ENCODE peak calls at places on chromosomes 13 and 19, in five cellular contexts. L, K, P, Z and W are unnamed samples.
A peak's percentile ranks its signal among the peaks of the same experiment; 100 is the strongest.

GRCh38 chr19:40594251-40594650 is 6.9 kb upstream of the LTBP4 start:
- DNase-seq in L (no peak), K (no peak), P (no peak), Z (no peak), W (no peak)

GRCh38 chr13:37059136-37059847 is at the start of gene SUPT20H:
- DNase-seq in L (peak; percentile 71), K (peak; percentile 90), P (peak; percentile 91), Z (peak; percentile 83), W (peak; percentile 49)

GRCh38 chr13:79907527-79907926 is 426.6 kb downstream of the NDFIP2 start:
- DNase-seq in L (no peak), K (no peak), P (no peak), Z (no peak), W (no peak)

GRCh38 chr13:44240611-44241010 is 133.0 kb upstream of the SERP2 start:
- DNase-seq in L (no peak), K (no peak), P (no peak), Z (no peak), W (no peak)

GRCh38 chr19:38318595-38319142 is 976 bp upstream of the KCNK6 start:
- DNase-seq in L (no peak), K (no peak), P (no peak), Z (no peak), W (no peak)

GRCh38 chr19:34502582-34503545 is 21.3 kb downstream of the WTIP start:
- DNase-seq in L (no peak), K (no peak), P (no peak), Z (peak; percentile 42), W (no peak)

GRCh38 chr19:10018219-10018618 is 4.9 kb downstream of the RDH8 start:
- DNase-seq in L (no peak), K (no peak), P (no peak), Z (peak; percentile 95), W (no peak)

GRCh38 chr19:16338470-16339360 is 14.1 kb downstream of the KLF2 start:
- DNase-seq in L (peak; percentile 56), K (peak; percentile 53), P (peak; percentile 95), Z (peak; percentile 90), W (peak; percentile 85)

GRCh38 chr13:51804295-51805172 is 571 bp upstream of the DHRS12 start:
- DNase-seq in L (no peak), K (no peak), P (no peak), Z (no peak), W (no peak)

GRCh38 chr13:95485045-95485517 is 67.4 kb upstream of the CLDN10 start:
- DNase-seq in L (no peak), K (no peak), P (peak; percentile 18), Z (peak; percentile 21), W (no peak)

GRCh38 chr19:29715695-29716581 is 877 bp upstream of the C19orf12 start:
- DNase-seq in L (no peak), K (no peak), P (no peak), Z (peak; percentile 46), W (no peak)

GRCh38 chr13:111476197-111476596 is 155.8 kb downstream of the TEX29 start:
- DNase-seq in L (no peak), K (no peak), P (no peak), Z (no peak), W (no peak)

GRCh38 chr13:22143671-22144070 is 472.8 kb downstream of the FGF9 start:
- DNase-seq in L (no peak), K (no peak), P (no peak), Z (no peak), W (no peak)

GRCh38 chr13:40158218-40158617 is 502.8 kb downstream of the COG6 start:
- DNase-seq in L (no peak), K (no peak), P (peak; percentile 45), Z (no peak), W (no peak)

GRCh38 chr13:61410669-61411297 is 4.9 kb downstream of the PCDH20 start:
- DNase-seq in L (peak; percentile 2), K (no peak), P (no peak), Z (peak; percentile 12), W (no peak)

GRCh38 chr19:32611161-32611560 is 30.2 kb downstream of the PDCD5 start:
- DNase-seq in L (no peak), K (no peak), P (peak; percentile 85), Z (peak; percentile 71), W (no peak)

GRCh38 chr19:16085115-16085514 is 8.8 kb downstream of the TPM4 start:
- DNase-seq in L (no peak), K (no peak), P (no peak), Z (peak; percentile 54), W (no peak)

GRCh38 chr13:74771964-74772363 is 637.8 kb upstream of the KLF12 start:
- DNase-seq in L (no peak), K (no peak), P (peak; percentile 57), Z (peak; percentile 90), W (no peak)

GRCh38 chr13:31111136-31111535 is 50.6 kb downstream of the HSPH1 start:
- DNase-seq in L (no peak), K (no peak), P (peak; percentile 7), Z (peak; percentile 37), W (no peak)

GRCh38 chr19:12723383-12723642 is 419 bp downstream of the TNPO2 start:
- DNase-seq in L (no peak), K (no peak), P (no peak), Z (peak; percentile 14), W (no peak)

GRCh38 chr13:26819067-26819466 is 58.5 kb upstream of the GPR12 start:
- DNase-seq in L (no peak), K (no peak), P (no peak), Z (no peak), W (no peak)

GRCh38 chr13:107099661-107100060 is 531.7 kb upstream of the ARGLU1 start:
- DNase-seq in L (no peak), K (no peak), P (peak; percentile 78), Z (peak; percentile 60), W (no peak)

DNA sequence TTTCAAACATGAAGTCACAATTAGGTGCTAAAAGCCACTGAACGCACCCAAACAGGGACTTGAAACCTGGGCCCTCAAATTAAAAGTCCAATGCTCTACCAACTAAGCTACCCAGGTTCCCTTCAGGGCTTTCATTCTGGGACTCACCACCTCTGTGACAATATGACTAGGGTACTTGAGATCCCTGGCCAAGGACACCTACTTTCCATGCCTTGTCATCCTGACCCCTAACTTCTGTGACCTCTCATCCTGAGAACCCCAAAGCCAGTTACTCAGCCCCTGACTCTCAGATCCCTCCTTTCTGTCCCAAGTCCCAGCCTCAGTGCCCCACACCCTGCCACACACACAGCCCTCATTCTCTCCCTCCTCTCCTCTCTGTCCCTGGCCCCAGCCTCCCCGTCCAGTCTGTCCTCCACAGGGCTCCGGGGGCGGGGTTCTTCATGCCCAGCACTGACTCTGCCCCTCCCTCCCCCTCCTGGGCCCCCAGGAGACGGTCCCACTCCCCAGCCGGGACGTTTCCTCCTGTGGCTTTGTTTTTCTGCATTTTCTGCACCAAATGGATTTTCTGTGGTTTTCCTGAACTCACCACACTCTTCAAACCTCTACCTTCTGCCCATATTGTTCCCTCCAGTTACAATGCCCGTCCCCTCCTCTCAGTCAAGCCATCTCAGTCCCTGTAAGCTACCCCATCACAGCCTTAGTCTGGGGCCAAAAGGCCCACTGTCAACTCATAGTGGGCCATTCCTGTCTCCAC is 7.0 kb downstream of the RCN3 start:
- DNase-seq in L (no peak), K (no peak), P (no peak), Z (no peak), W (no peak)
- H3K4me3 ChIP-seq in L (no peak overlapping the region), K (peak overlapping the region; percentile 64), P (no peak overlapping the region), Z (no peak overlapping the region), W (peak overlapping the region; percentile 42)

GRCh38 chr19:35995655-35995993 is 636 bp downstream of the SDHAF1 start:
- DNase-seq in L (no peak), K (no peak), P (no peak), Z (peak; percentile 28), W (no peak)

GRCh38 chr19:36001605-36002004 is 6.6 kb downstream of the SDHAF1 start:
- DNase-seq in L (no peak), K (no peak), P (no peak), Z (no peak), W (no peak)

GRCh38 chr19:35992902-35993765 is 1.9 kb upstream of the SDHAF1 start:
- DNase-seq in L (no peak), K (no peak), P (no peak), Z (no peak), W (no peak)

GRCh38 chr19:35994868-35995654 is at the start of gene SDHAF1:
- DNase-seq in L (peak; percentile 85), K (peak; percentile 86), P (peak; percentile 87), Z (peak; percentile 91), W (peak; percentile 61)

DNA sequence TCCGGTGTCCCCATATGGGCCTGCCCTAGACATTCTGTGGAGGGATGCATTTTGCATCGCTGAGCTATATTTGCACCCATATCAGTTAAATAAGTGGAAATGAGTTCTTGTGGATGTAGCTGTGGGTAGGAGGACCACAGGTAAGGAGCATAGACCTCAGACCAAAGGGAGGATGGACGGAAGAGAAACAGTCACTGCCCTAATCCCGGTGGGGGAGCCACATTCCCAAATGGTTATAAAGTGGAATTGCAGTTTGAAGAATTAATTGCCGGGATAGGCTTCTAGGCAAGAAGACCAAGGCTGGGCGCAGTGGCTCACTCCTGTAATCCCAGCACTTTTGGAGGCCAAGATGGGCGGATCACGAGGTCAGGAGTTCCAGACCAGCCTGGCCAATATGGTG is 1.8 kb downstream of the SDHAF1 start:
- DNase-seq in L (no peak), K (no peak), P (no peak), Z (no peak), W (no peak)
- H3K4me3 ChIP-seq in L (peak overlapping the region; percentile 94), K (no peak overlapping the region), P (no peak overlapping the region), Z (no peak overlapping the region), W (no peak overlapping the region)

GRCh38 chr13:109451726-109452125 is 334.7 kb downstream of the IRS2 start:
- DNase-seq in L (no peak), K (no peak), P (peak; percentile 6), Z (no peak), W (no peak)
- H3K4me3 ChIP-seq in L (no peak overlapping the region), K (no peak overlapping the region), P (no peak overlapping the region), Z (no peak overlapping the region), W (no peak overlapping the region)

GRCh38 chr19:17348700-17349099 is 11.3 kb downstream of the GTPBP3 start:
- DNase-seq in L (no peak), K (no peak), P (peak; percentile 37), Z (peak; percentile 67), W (peak; percentile 46)
- H3K4me3 ChIP-seq in L (peak overlapping the region; percentile 41), K (no peak overlapping the region), P (peak overlapping the region; percentile 17), Z (no peak overlapping the region), W (no peak overlapping the region)

GRCh38 chr19:4759388-4760284 is 31.9 kb upstream of the FEM1A start:
- DNase-seq in L (peak; percentile 78), K (peak; percentile 27), P (peak; percentile 82), Z (peak; percentile 77), W (peak; percentile 47)

GRCh38 chr19:4764290-4764660 is 27.3 kb upstream of the FEM1A start:
- DNase-seq in L (no peak), K (no peak), P (no peak), Z (no peak), W (no peak)

GRCh38 chr19:4758659-4759058 is 32.9 kb upstream of the FEM1A start:
- DNase-seq in L (no peak), K (no peak), P (no peak), Z (no peak), W (no peak)

GRCh38 chr19:4760285-4760650 is 31.3 kb upstream of the FEM1A start:
- DNase-seq in L (no peak), K (no peak), P (no peak), Z (no peak), W (no peak)

GRCh38 chr19:4763021-4763420 is 28.5 kb upstream of the FEM1A start:
- DNase-seq in L (no peak), K (no peak), P (no peak), Z (no peak), W (no peak)
- H3K4me3 ChIP-seq in L (no peak overlapping the region), K (no peak overlapping the region), P (no peak overlapping the region), Z (no peak overlapping the region), W (no peak overlapping the region)

GRCh38 chr13:32261567-32261966 is 53.6 kb downstream of the ZAR1L start:
- DNase-seq in L (no peak), K (no peak), P (peak; percentile 94), Z (peak; percentile 94), W (peak; percentile 63)
- H3K4me3 ChIP-seq in L (no peak overlapping the region), K (no peak overlapping the region), P (no peak overlapping the region), Z (no peak overlapping the region), W (no peak overlapping the region)